ENCODE peak calls at places on chromosomes 16 and 17, in four cellular contexts. X is suprapubic skin, E is T1000, K is cardiac septum. Y is an unnamed sample.

GRCh38 chr16:88983771-88984687 is 7.0 kb upstream of the CBFA2T3 start:
- DNase-seq in X (no peak), E (no peak), K (no peak), Y (no peak)

GRCh38 chr16:11743308-11744074 is 834 bp upstream of the TXNDC11 start:
- DNase-seq in X (peak), E (no peak), K (peak), Y (peak)

GRCh38 chr17:19247423-19247822 is 10.3 kb downstream of the EPN2 start:
- DNase-seq in X (no peak), E (no peak), K (no peak), Y (no peak)

GRCh38 chr16:88871730-88872416 is 5.4 kb upstream of the PABPN1L start:
- DNase-seq in X (no peak), E (no peak), K (no peak), Y (no peak)

GRCh38 chr16:920722-921121 is 50.1 kb downstream of the LMF1 start:
- DNase-seq in X (no peak), E (no peak), K (no peak), Y (peak)

GRCh38 chr17:81713556-81714411 is 1.7 kb downstream of the SLC25A10 start:
- DNase-seq in X (no peak), E (no peak), K (no peak), Y (no peak)

GRCh38 chr16:3745751-3746355 is 28.5 kb upstream of the TRAP1 start:
- DNase-seq in X (no peak), E (no peak), K (no peak), Y (no peak)

GRCh38 chr16:25023541-25023940 is 8.4 kb upstream of the ARHGAP17 start:
- DNase-seq in X (no peak), E (no peak), K (no peak), Y (no peak)

GRCh38 chr17:47987240-47987835 is 16.4 kb downstream of the CDK5RAP3 start:
- DNase-seq in X (no peak), E (peak), K (no peak), Y (no peak)

GRCh38 chr17:72592242-72592966 is 471.6 kb downstream of the SOX9 start:
- DNase-seq in X (no peak), E (peak), K (no peak), Y (peak)

GRCh38 chr16:83911290-83911689 is 12.4 kb downstream of the MLYCD start:
- DNase-seq in X (no peak), E (no peak), K (no peak), Y (no peak)

GRCh38 chr17:63694229-63694973 is 5.5 kb downstream of the LIMD2 start:
- DNase-seq in X (no peak), E (no peak), K (no peak), Y (peak)

GRCh38 chr17:40909755-40910154 is 24.7 kb upstream of the KRT20 start:
- DNase-seq in X (no peak), E (no peak), K (no peak), Y (no peak)

GRCh38 chr17:9298135-9298534 is 276.8 kb downstream of the NTN1 start:
- DNase-seq in X (no peak), E (no peak), K (no peak), Y (no peak)